ENCODE peak calls at places on chromosomes 3 and 15, in five cellular contexts. Q is GM23248, B is astrocyte, J is mesenchymal stem cell, Z is MM.1S. X is an unnamed sample.

GRCh38 chr3:179503640-179504039 is 52.4 kb upstream of the GNB4 start:
- DNase-seq in Q (no peak), B (no peak), J (no peak), Z (no peak), X (no peak)

GRCh38 chr15:26391556-26392229 is 381.2 kb downstream of the GABRB3 start:
- DNase-seq in Q (no peak), B (no peak), J (no peak), Z (no peak), X (no peak)

GRCh38 chr15:25579127-25579526 is 140.3 kb upstream of the UBE3A start:
- DNase-seq in Q (no peak), B (no peak), J (no peak), Z (no peak), X (no peak)

GRCh38 chr3:16448691-16449090 is 64.8 kb downstream of the RFTN1 start:
- DNase-seq in Q (peak; percentile 98), B (peak; percentile 98), J (peak; percentile 94), Z (no peak), X (peak; percentile 95)

GRCh38 chr3:100710355-100711198 is 1.3 kb downstream of the TFG start:
- DNase-seq in Q (peak; percentile 95), B (peak; percentile 56), J (peak; percentile 92), Z (peak; percentile 75), X (peak; percentile 86)

GRCh38 chr15:67834249-67834592 is 5.6 kb downstream of the RNU6-1 start:
- DNase-seq in Q (no peak), B (no peak), J (no peak), Z (no peak), X (no peak)

GRCh38 chr15:48866141-48866563 is 11.8 kb upstream of the EID1 start:
- DNase-seq in Q (peak; percentile 69), B (peak; percentile 59), J (peak; percentile 69), Z (no peak), X (peak; percentile 55)

GRCh38 chr3:73835945-73836344 is 211.2 kb upstream of the PDZRN3 start:
- DNase-seq in Q (no peak), B (no peak), J (no peak), Z (no peak), X (no peak)

GRCh38 chr15:46815765-46816164 is 901.5 kb upstream of the SEMA6D start:
- DNase-seq in Q (no peak), B (no peak), J (no peak), Z (no peak), X (no peak)

GRCh38 chr15:80483656-80484055 is 79.5 kb downstream of the ARNT2 start:
- DNase-seq in Q (no peak), B (no peak), J (no peak), Z (no peak), X (no peak)

GRCh38 chr3:49177073-49177472 is 5.7 kb downstream of the KLHDC8B start:
- DNase-seq in Q (no peak), B (no peak), J (no peak), Z (no peak), X (no peak)

GRCh38 chr15:98855067-98855814 is 152.4 kb downstream of the PGPEP1L start:
- DNase-seq in Q (no peak), B (no peak), J (no peak), Z (no peak), X (no peak)

GRCh38 chr15:49621327-49622210 is 721 bp downstream of the DTWD1 start:
- DNase-seq in Q (peak; percentile 47), B (peak; percentile 23), J (peak; percentile 36), Z (peak; percentile 10), X (peak; percentile 36)

GRCh38 chr15:50377867-50378751 is 23.1 kb upstream of the GABPB1 start:
- DNase-seq in Q (no peak), B (no peak), J (peak; percentile 13), Z (no peak), X (peak; percentile 44)

GRCh38 chr3:9468460-9468859 is 71.0 kb downstream of the SETD5 start:
- DNase-seq in Q (peak; percentile 67), B (no peak), J (no peak), Z (no peak), X (no peak)

GRCh38 chr15:65377105-65377975 is 462 bp downstream of the IGDCC3 start:
- DNase-seq in Q (peak; percentile 49), B (peak; percentile 24), J (peak; percentile 65), Z (no peak), X (peak; percentile 73)

GRCh38 chr3:24199775-24200247 is 254.7 kb downstream of the NR1D2 start:
- DNase-seq in Q (peak; percentile 89), B (peak; percentile 79), J (peak; percentile 14), Z (no peak), X (peak; percentile 78)

GRCh38 chr3:50263443-50264388 is 5.2 kb upstream of the SEMA3B start:
- DNase-seq in Q (peak; percentile 53), B (no peak), J (no peak), Z (no peak), X (no peak)

GRCh38 chr3:173652093-173652492 is 254.5 kb downstream of the NLGN1 start:
- DNase-seq in Q (peak; percentile 8), B (peak; percentile 33), J (peak; percentile 16), Z (no peak), X (peak; percentile 54)

GRCh38 chr3:193301441-193301840 is 60.4 kb downstream of the PLAAT1 start:
- DNase-seq in Q (peak; percentile 30), B (peak; percentile 89), J (no peak), Z (no peak), X (no peak)

GRCh38 chr3:27559835-27560234 is 75.7 kb upstream of the SLC4A7 start:
- DNase-seq in Q (peak; percentile 89), B (peak; percentile 90), J (no peak), Z (no peak), X (peak; percentile 78)

GRCh38 chr3:123837858-123838257 is 46.3 kb downstream of the MYLK start:
- DNase-seq in Q (no peak), B (no peak), J (no peak), Z (no peak), X (no peak)

GRCh38 chr3:34869696-34870095 is 769.6 kb upstream of the ARPP21 start:
- DNase-seq in Q (no peak), B (no peak), J (no peak), Z (no peak), X (no peak)

GRCh38 chr15:96428742-96429141 is 98.2 kb downstream of the NR2F2 start:
- DNase-seq in Q (peak; percentile 97), B (peak; percentile 95), J (peak; percentile 77), Z (no peak), X (peak; percentile 91)

GRCh38 chr15:79290642-79291275 is 8.2 kb downstream of the ANKRD34C start:
- DNase-seq in Q (no peak), B (no peak), J (no peak), Z (no peak), X (no peak)

GRCh38 chr3:48656061-48656840 is 6.4 kb downstream of the CELSR3 start:
- DNase-seq in Q (peak; percentile 89), B (peak; percentile 23), J (peak; percentile 42), Z (peak; percentile 79), X (peak; percentile 77)

GRCh38 chr3:11717768-11718581 is 74.3 kb upstream of the VGLL4 start:
- DNase-seq in Q (peak; percentile 69), B (peak; percentile 42), J (peak; percentile 78), Z (no peak), X (peak; percentile 72)

GRCh38 chr3:109924196-109924595 is 586.9 kb upstream of the DPPA4 start:
- DNase-seq in Q (peak; percentile 3), B (no peak), J (no peak), Z (no peak), X (no peak)

GRCh38 chr3:188792788-188793187 is 379.0 kb upstream of the TPRG1 start:
- DNase-seq in Q (peak; percentile 45), B (no peak), J (no peak), Z (no peak), X (no peak)

GRCh38 chr3:47766186-47766585 is 15.5 kb downstream of the SMARCC1 start:
- DNase-seq in Q (no peak), B (no peak), J (no peak), Z (no peak), X (no peak)

GRCh38 chr3:119295816-119296484 is 1.8 kb downstream of the ARHGAP31 start:
- DNase-seq in Q (peak; percentile 73), B (peak; percentile 88), J (peak; percentile 28), Z (no peak), X (peak; percentile 42)

GRCh38 chr3:70744536-70744935 is 432.1 kb upstream of the MDFIC2 start:
- DNase-seq in Q (no peak), B (no peak), J (no peak), Z (no peak), X (no peak)

GRCh38 chr3:100260081-100260684 is 609 bp upstream of the TBC1D23 start:
- DNase-seq in Q (peak; percentile 73), B (peak; percentile 60), J (peak; percentile 24), Z (no peak), X (peak; percentile 56)

GRCh38 chr3:194874783-194875182 is 189.1 kb downstream of the FAM43A start:
- DNase-seq in Q (no peak), B (no peak), J (no peak), Z (no peak), X (no peak)
- H3K4me1 ChIP-seq in Q (peaks cover 26% of the 10 kb centered on the region), B (peaks cover 31% of the 10 kb centered on the region), J (peaks cover 11% of the 10 kb centered on the region), Z (no peaks in the 10 kb centered on the region), X (peaks cover 40% of the 10 kb centered on the region)

GRCh38 chr3:127915937-127916480 is 977 bp downstream of the KBTBD12 start:
- DNase-seq in Q (peak; percentile 41), B (peak; percentile 0), J (no peak), Z (no peak), X (peak; percentile 3)
- H3K4me1 ChIP-seq in Q (no peaks in the 10 kb centered on the region), B (peaks cover 13% of the 10 kb centered on the region), J (peaks cover 4% of the 10 kb centered on the region), Z (no peaks in the 10 kb centered on the region), X (peaks cover 24% of the 10 kb centered on the region)

DNA sequence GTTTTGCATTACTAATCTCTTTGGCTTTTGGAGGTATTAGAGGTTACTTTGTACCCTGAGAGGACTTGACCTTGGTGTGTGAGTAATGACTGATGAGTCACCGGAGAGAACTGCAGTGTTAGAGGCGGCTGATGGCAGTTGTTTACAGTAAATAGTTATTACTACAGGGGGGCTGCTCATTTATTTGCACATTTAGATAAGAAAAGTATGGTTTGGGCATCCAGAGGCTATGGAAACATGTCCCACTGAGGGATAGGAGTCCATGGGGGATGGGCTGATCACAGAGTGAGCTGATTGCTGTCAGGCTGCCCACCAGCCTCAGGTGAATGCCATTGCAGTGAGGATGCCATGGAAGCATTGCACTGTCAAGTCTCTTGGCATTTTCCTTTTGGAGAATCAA is 17.3 kb upstream of the STAC start:
- DNase-seq in Q (peak; percentile 79), B (peak; percentile 72), J (peak; percentile 65), Z (no peak), X (peak; percentile 48)
- H3K4me1 ChIP-seq in Q (peaks cover 22% of the 10 kb centered on the region), B (peaks cover 16% of the 10 kb centered on the region), J (peaks cover 4% of the 10 kb centered on the region), Z (no peaks in the 10 kb centered on the region), X (peaks cover 15% of the 10 kb centered on the region)

GRCh38 chr15:41691471-41691870 is 31.3 kb downstream of the MGA start:
- DNase-seq in Q (peak; percentile 42), B (peak; percentile 29), J (peak; percentile 20), Z (no peak), X (peak; percentile 19)
- H3K4me1 ChIP-seq in Q (peaks cover 13% of the 10 kb centered on the region), B (no peaks in the 10 kb centered on the region), J (no peaks in the 10 kb centered on the region), Z (no peaks in the 10 kb centered on the region), X (peaks cover 3% of the 10 kb centered on the region)

GRCh38 chr15:39629906-39630305 is 49.0 kb downstream of the THBS1 start:
- DNase-seq in Q (no peak), B (no peak), J (no peak), Z (no peak), X (no peak)
- H3K4me1 ChIP-seq in Q (peaks cover 41% of the 10 kb centered on the region), B (peaks cover 33% of the 10 kb centered on the region), J (peaks cover 16% of the 10 kb centered on the region), Z (peaks cover 36% of the 10 kb centered on the region), X (peaks cover 14% of the 10 kb centered on the region)